ENCODE peak calls at places on chromosomes 2 and 18, in four cellular contexts. K, R, J and Z are unnamed samples.

GRCh38 chr18:37778417-37779165 is 213.0 kb upstream of the CELF4 start:
- DNase-seq in K (peak), R (peak), J (peak), Z (no peak)

GRCh38 chr2:206083602-206084467 is 2.1 kb downstream of the INO80D start:
- DNase-seq in K (peak), R (no peak), J (no peak), Z (no peak)

GRCh38 chr2:177164584-177165052 is 48.0 kb upstream of the HNRNPA3 start:
- DNase-seq in K (peak), R (peak), J (peak), Z (peak)

GRCh38 chr2:101734511-101735165 is 37.1 kb downstream of the MAP4K4 start:
- DNase-seq in K (no peak), R (no peak), J (no peak), Z (no peak)

GRCh38 chr2:101844055-101844635 is 146.6 kb downstream of the MAP4K4 start:
- DNase-seq in K (peak), R (no peak), J (no peak), Z (no peak)

GRCh38 chr2:35428548-35428947 is 927.0 kb upstream of the CRIM1 start:
- DNase-seq in K (peak), R (peak), J (no peak), Z (no peak)

GRCh38 chr18:58101291-58101706 is 57.3 kb downstream of the NEDD4L start:
- DNase-seq in K (no peak), R (no peak), J (no peak), Z (peak)

GRCh38 chr2:239968717-239969116 is 56.4 kb downstream of the NDUFA10 start:
- DNase-seq in K (no peak), R (no peak), J (no peak), Z (no peak)

GRCh38 chr2:121999273-121999672 is 243.8 kb downstream of the TSN start:
- DNase-seq in K (peak), R (peak), J (no peak), Z (no peak)

GRCh38 chr2:88048541-88048940 is 7.0 kb downstream of the KRCC1 start:
- DNase-seq in K (no peak), R (no peak), J (no peak), Z (no peak)

GRCh38 chr2:195343942-195344530 is 313.0 kb upstream of the SLC39A10 start:
- DNase-seq in K (peak), R (no peak), J (no peak), Z (no peak)

GRCh38 chr2:46859482-46859881 is 56.1 kb downstream of the MCFD2 start:
- DNase-seq in K (no peak), R (no peak), J (no peak), Z (no peak)

GRCh38 chr2:2840681-2841300 is 509.7 kb upstream of the MYT1L start:
- DNase-seq in K (no peak), R (no peak), J (peak), Z (no peak)

GRCh38 chr2:15243762-15244161 is 317.4 kb downstream of the NBAS start:
- DNase-seq in K (peak), R (no peak), J (no peak), Z (no peak)

GRCh38 chr18:70289351-70290330 is 796 bp downstream of the SOCS6 start:
- DNase-seq in K (peak), R (peak), J (peak), Z (no peak)

GRCh38 chr2:234191819-234192407 is 141.4 kb downstream of the SPP2 start:
- DNase-seq in K (peak), R (no peak), J (no peak), Z (no peak)

GRCh38 chr2:38508311-38509039 is 94.3 kb downstream of the HNRNPLL start:
- DNase-seq in K (peak), R (peak), J (peak), Z (peak)

GRCh38 chr2:197191177-197191947 is 119.2 kb downstream of the ANKRD44 start:
- DNase-seq in K (peak), R (peak), J (no peak), Z (no peak)

GRCh38 chr18:67766930-67767329 is 250.4 kb upstream of the DSEL start:
- DNase-seq in K (peak), R (no peak), J (no peak), Z (no peak)

GRCh38 chr2:38266382-38267051 is 110.6 kb downstream of the ATL2 start:
- DNase-seq in K (no peak), R (no peak), J (no peak), Z (no peak)

GRCh38 chr2:102604754-102605153 is 14.6 kb upstream of the SLC9A2 start:
- DNase-seq in K (no peak), R (no peak), J (no peak), Z (no peak)

GRCh38 chr2:20542761-20543578 is 96.1 kb downstream of the RHOB start:
- DNase-seq in K (peak), R (no peak), J (no peak), Z (no peak)

GRCh38 chr2:41878726-41879366 is 169.0 kb upstream of the PKDCC start:
- DNase-seq in K (no peak), R (no peak), J (no peak), Z (no peak)

GRCh38 chr2:236600892-236601291 is 31.3 kb downstream of the ACKR3 start:
- DNase-seq in K (no peak), R (no peak), J (no peak), Z (no peak)

DNA sequence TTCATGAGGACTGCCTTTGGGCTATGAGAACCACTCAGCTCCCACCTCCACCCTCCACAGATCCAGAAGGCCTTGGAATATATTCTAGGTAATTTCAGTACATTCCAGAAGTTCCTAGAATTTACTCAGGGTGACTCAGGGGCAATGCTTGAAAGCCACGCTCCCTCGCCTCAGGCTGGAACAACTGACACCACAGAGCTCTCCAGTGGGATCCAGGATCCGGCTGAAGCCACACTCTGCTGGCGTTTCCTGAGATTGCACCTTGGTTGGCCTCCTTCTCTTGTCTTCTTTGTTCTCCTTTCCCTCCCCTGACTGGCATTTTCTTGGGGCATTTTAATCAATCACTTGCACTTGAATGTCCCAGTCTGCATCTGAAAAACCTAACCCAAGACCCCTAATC is 92.6 kb upstream of the KCNE4 start:
- DNase-seq in K (peak), R (no peak), J (no peak), Z (no peak)
- TF ChIP-seq CTCF in K (peak), R (peak), J (no peak), Z (peak)

GRCh38 chr2:213766465-213766891 is 482.2 kb downstream of the SPAG16 start:
- DNase-seq in K (no peak), R (no peak), J (no peak), Z (peak)
- H3K4me3 ChIP-seq in K (no peak), R (no peak), J (no peak), Z (peak)

GRCh38 chr2:159066541-159067156 is 98.2 kb downstream of the TANC1 start:
- DNase-seq in K (no peak), R (no peak), J (no peak), Z (no peak)
- TF ChIP-seq CTCF in K (no peak), R (no peak), J (no peak), Z (no peak)

GRCh38 chr18:50578030-50578429 is 18.1 kb downstream of the MAPK4 start:
- DNase-seq in K (no peak), R (no peak), J (no peak), Z (no peak)
- H3K4me3 ChIP-seq in K (no peak), R (no peak), J (no peak), Z (no peak)

GRCh38 chr2:201668402-201668801 is 25.1 kb upstream of the TMEM237 start:
- DNase-seq in K (no peak), R (no peak), J (no peak), Z (no peak)
- TF ChIP-seq CTCF in K (no peak), R (no peak), J (no peak), Z (no peak)